ENCODE peak calls at places on chromosomes 4 and X, in five cellular contexts. J is WERI-Rb-1; Z is left ventricle myocardium inferior; W is AG08396; K is activated CD4-positive, alpha-beta T cell treated with anti-CD3 and anti-CD28 coated beads, Interleukin-2, amount 50 U/mL, for 1 hour. D is an unnamed sample.

GRCh38 chrX:116499780-116500179 is 37.0 kb upstream of the CT83 start:
- DNase-seq in J (no peak), Z (no peak), W (peak), K (no peak), D (no peak)

GRCh38 chrX:70434914-70435586 is 9.6 kb upstream of the DLG3 start:
- DNase-seq in J (no peak), Z (peak), W (peak), K (no peak), D (no peak)

GRCh38 chr4:186554485-186554884 is 882 bp downstream of the MTNR1A start:
- DNase-seq in J (no peak), Z (no peak), W (no peak), K (no peak), D (no peak)

GRCh38 chrX:153882557-153882956 is 3.4 kb downstream of the L1CAM start:
- DNase-seq in J (no peak), Z (no peak), W (no peak), K (no peak), D (no peak)

GRCh38 chrX:55340896-55341433 is 76.2 kb upstream of the PAGE3 start:
- DNase-seq in J (no peak), Z (no peak), W (no peak), K (no peak), D (no peak)

GRCh38 chrX:38804481-38805293 is 3.4 kb downstream of the MID1IP1 start:
- DNase-seq in J (peak), Z (peak), W (peak), K (peak), D (no peak)

GRCh38 chrX:97039363-97040029 is 155.8 kb downstream of the RPA4 start:
- DNase-seq in J (no peak), Z (peak), W (no peak), K (no peak), D (no peak)

GRCh38 chr4:179595671-179596410 is 2153.6 kb upstream of the AGA start:
- DNase-seq in J (no peak), Z (no peak), W (no peak), K (no peak), D (no peak)

GRCh38 chrX:55778322-55778721 is 60.8 kb downstream of the RRAGB start:
- DNase-seq in J (no peak), Z (no peak), W (no peak), K (no peak), D (no peak)

GRCh38 chr4:6225469-6225868 is 25.1 kb upstream of the JAKMIP1 start:
- DNase-seq in J (no peak), Z (no peak), W (peak), K (no peak), D (peak)

GRCh38 chr4:118881512-118882146 is 7.0 kb upstream of the SYNPO2 start:
- DNase-seq in J (no peak), Z (no peak), W (no peak), K (no peak), D (no peak)

GRCh38 chrX:19852014-19853005 is 35.1 kb downstream of the SH3KBP1 start:
- DNase-seq in J (no peak), Z (peak), W (peak), K (no peak), D (no peak)

GRCh38 chrX:133005038-133005437 is 46.6 kb upstream of the HS6ST2 start:
- DNase-seq in J (no peak), Z (no peak), W (peak), K (no peak), D (peak)

GRCh38 chr4:184003433-184003832 is 98.3 kb downstream of the STOX2 start:
- DNase-seq in J (no peak), Z (no peak), W (no peak), K (no peak), D (no peak)

GRCh38 chrX:69626129-69626528 is 10.2 kb downstream of the EDA start:
- DNase-seq in J (no peak), Z (no peak), W (no peak), K (no peak), D (no peak)

GRCh38 chr4:150574678-150575077 is 7.3 kb upstream of the MAB21L2 start:
- DNase-seq in J (no peak), Z (no peak), W (no peak), K (no peak), D (no peak)

GRCh38 chr4:94484818-94485217 is 33.1 kb downstream of the PDLIM5 start:
- DNase-seq in J (no peak), Z (no peak), W (no peak), K (no peak), D (no peak)

GRCh38 chrX:134374294-134374693 is 85.7 kb upstream of the HPRT1 start:
- DNase-seq in J (no peak), Z (no peak), W (no peak), K (no peak), D (no peak)

D was measured in HuH-7.5.